ENCODE peak calls at places on chromosomes 6 and 20, in five cellular contexts. K, J, S, P and B are unnamed samples.

GRCh38 chr20:10171864-10172751 is 46.5 kb upstream of the SNAP25 start:
- DNase-seq in K (peak), J (peak), S (peak), P (peak), B (peak)

GRCh38 chr6:41677430-41678045 is 39.3 kb downstream of the MDFI start:
- DNase-seq in K (no peak), J (no peak), S (no peak), P (no peak), B (no peak)

GRCh38 chr6:139649718-139650117 is 275.3 kb upstream of the CITED2 start:
- DNase-seq in K (no peak), J (no peak), S (no peak), P (no peak), B (no peak)

GRCh38 chr6:38193051-38193450 is 373.5 kb downstream of the ZFAND3 start:
- DNase-seq in K (no peak), J (no peak), S (no peak), P (no peak), B (peak)

GRCh38 chr20:24543741-24544140 is 74.3 kb downstream of the SYNDIG1 start:
- DNase-seq in K (no peak), J (no peak), S (no peak), P (no peak), B (no peak)

GRCh38 chr6:48135352-48136084 is 24.5 kb upstream of the PTCHD4 start:
- DNase-seq in K (peak), J (no peak), S (no peak), P (no peak), B (no peak)

GRCh38 chr6:148952147-148953041 is 205.6 kb downstream of the UST start:
- DNase-seq in K (peak), J (no peak), S (no peak), P (no peak), B (no peak)

GRCh38 chr6:105733556-105734162 is 330.8 kb upstream of the PREP start:
- DNase-seq in K (no peak), J (peak), S (no peak), P (no peak), B (no peak)

GRCh38 chr20:60481051-60481741 is 523.0 kb downstream of the CDH26 start:
- DNase-seq in K (no peak), J (no peak), S (no peak), P (no peak), B (no peak)

GRCh38 chr20:60535211-60535610 is 577.0 kb downstream of the CDH26 start:
- DNase-seq in K (no peak), J (peak), S (no peak), P (no peak), B (no peak)

GRCh38 chr6:137028912-137029311 is 15.9 kb downstream of the IL20RA start:
- DNase-seq in K (no peak), J (no peak), S (no peak), P (no peak), B (no peak)

GRCh38 chr6:25930532-25931410 is at the start of gene SLC17A2:
- DNase-seq in K (no peak), J (no peak), S (no peak), P (no peak), B (no peak)

GRCh38 chr6:14396826-14397517 is 279.4 kb downstream of the CD83 start:
- DNase-seq in K (no peak), J (peak), S (peak), P (peak), B (peak)

GRCh38 chr6:35687658-35688604 is 784 bp downstream of the FKBP5 start:
- DNase-seq in K (peak), J (peak), S (peak), P (no peak), B (peak)

GRCh38 chr20:3805594-3806264 is 9.6 kb downstream of the CDC25B start:
- DNase-seq in K (peak), J (no peak), S (no peak), P (no peak), B (no peak)

GRCh38 chr6:122068291-122068769 is 331.1 kb upstream of the HSF2 start:
- DNase-seq in K (no peak), J (no peak), S (no peak), P (no peak), B (no peak)

GRCh38 chr6:5457983-5458683 is 196.8 kb downstream of the FARS2 start:
- DNase-seq in K (peak), J (no peak), S (no peak), P (no peak), B (no peak)

GRCh38 chr20:20407891-20408805 is 40.2 kb downstream of the INSM1 start:
- DNase-seq in K (no peak), J (no peak), S (no peak), P (peak), B (no peak)

GRCh38 chr6:31203345-31203979 is 33.0 kb upstream of the POU5F1 start:
- DNase-seq in K (peak), J (no peak), S (peak), P (peak), B (no peak)

GRCh38 chr20:17314262-17314661 is 87.4 kb downstream of the PCSK2 start:
- DNase-seq in K (no peak), J (no peak), S (no peak), P (no peak), B (no peak)

GRCh38 chr6:25132934-25133333 is 146.2 kb upstream of the CARMIL1 start:
- DNase-seq in K (no peak), J (no peak), S (no peak), P (no peak), B (no peak)

GRCh38 chr6:168035098-168035660 is 37.7 kb downstream of the KIF25 start:
- DNase-seq in K (no peak), J (peak), S (no peak), P (peak), B (peak)

GRCh38 chr6:91569071-91569470 is 982.2 kb upstream of the MAP3K7 start:
- DNase-seq in K (no peak), J (no peak), S (no peak), P (no peak), B (no peak)

GRCh38 chr6:46090115-46091079 is 39.4 kb upstream of the ENPP4 start:
- DNase-seq in K (peak), J (peak), S (peak), P (peak), B (peak)

GRCh38 chr20:2815242-2815900 is 584 bp downstream of the C20orf141 start:
- DNase-seq in K (no peak), J (no peak), S (no peak), P (no peak), B (peak)

GRCh38 chr6:106759112-106759511 is 129.7 kb downstream of the QRSL1 start:
- DNase-seq in K (no peak), J (no peak), S (no peak), P (no peak), B (no peak)

GRCh38 chr20:24665741-24666191 is 196.3 kb downstream of the SYNDIG1 start:
- DNase-seq in K (no peak), J (no peak), S (no peak), P (no peak), B (no peak)

GRCh38 chr6:102717737-102718427 is 1324.4 kb downstream of the GRIK2 start:
- DNase-seq in K (no peak), J (peak), S (no peak), P (no peak), B (no peak)

GRCh38 chr6:15242937-15243614 is 2.8 kb upstream of the JARID2 start:
- DNase-seq in K (no peak), J (no peak), S (no peak), P (no peak), B (peak)

GRCh38 chr6:141753180-141753579 is 379.5 kb upstream of the GJE1 start:
- DNase-seq in K (no peak), J (no peak), S (no peak), P (no peak), B (no peak)

GRCh38 chr6:30689985-30690384 is 799 bp downstream of the NRM start:
- DNase-seq in K (no peak), J (no peak), S (peak), P (no peak), B (no peak)

GRCh38 chr6:90297124-90297865 is 652 bp upstream of the BACH2 start:
- DNase-seq in K (no peak), J (peak), S (no peak), P (no peak), B (no peak)
- H3K4me3 ChIP-seq in K (peak), J (peak), S (peak), P (peak), B (peak)

DNA sequence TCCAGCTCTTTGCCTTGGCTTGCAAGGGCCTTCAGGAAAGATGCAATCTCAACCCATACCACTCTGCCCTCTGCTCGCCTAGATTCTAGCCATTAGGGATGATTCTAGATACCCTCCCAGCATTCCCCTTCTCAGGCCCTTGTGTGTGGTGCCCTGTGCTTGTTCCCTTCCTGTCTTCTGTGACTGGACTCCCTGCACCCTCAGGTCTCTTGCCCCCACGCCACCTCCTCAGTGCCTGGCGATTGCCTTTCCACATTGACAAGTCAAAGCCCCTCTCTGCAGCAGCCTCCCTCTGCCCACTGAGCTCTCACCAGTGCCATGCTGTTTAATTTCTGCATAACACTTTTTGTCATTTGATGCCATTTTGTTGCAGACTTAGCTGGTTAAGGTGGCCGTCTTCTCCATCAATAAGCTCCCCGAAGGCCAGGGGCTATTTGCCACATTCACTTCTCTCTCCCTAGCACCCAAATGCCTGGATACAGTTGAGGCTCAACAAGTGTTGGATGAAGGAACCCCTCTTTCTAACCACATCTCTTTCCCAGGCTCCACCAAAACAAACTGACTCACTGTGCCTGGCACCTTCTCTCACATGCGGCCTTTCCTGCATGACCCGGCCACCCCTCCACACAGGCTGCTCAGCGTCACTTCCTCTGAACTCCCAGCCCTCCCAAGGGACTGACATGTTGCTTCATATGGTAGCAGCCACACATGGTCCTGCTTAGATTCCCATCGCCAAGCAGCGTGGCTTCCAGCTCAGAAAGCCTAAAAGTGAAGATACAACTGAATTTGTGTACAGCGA is 4.6 kb upstream of the TXNDC5 start:
- DNase-seq in K (no peak), J (no peak), S (no peak), P (peak), B (no peak)
- H3K4me3 ChIP-seq in K (no peak), J (no peak), S (no peak), P (no peak), B (no peak)

GRCh38 chr20:49559411-49560081 is 8.4 kb downstream of the PTGIS start:
- DNase-seq in K (no peak), J (no peak), S (no peak), P (no peak), B (no peak)

GRCh38 chr20:49560646-49561045 is 7.3 kb downstream of the PTGIS start:
- DNase-seq in K (no peak), J (no peak), S (no peak), P (no peak), B (no peak)

GRCh38 chr20:49558826-49559225 is 9.1 kb downstream of the PTGIS start:
- DNase-seq in K (no peak), J (no peak), S (no peak), P (no peak), B (no peak)

GRCh38 chr20:49560186-49560585 is 7.8 kb downstream of the PTGIS start:
- DNase-seq in K (no peak), J (no peak), S (no peak), P (no peak), B (no peak)

DNA sequence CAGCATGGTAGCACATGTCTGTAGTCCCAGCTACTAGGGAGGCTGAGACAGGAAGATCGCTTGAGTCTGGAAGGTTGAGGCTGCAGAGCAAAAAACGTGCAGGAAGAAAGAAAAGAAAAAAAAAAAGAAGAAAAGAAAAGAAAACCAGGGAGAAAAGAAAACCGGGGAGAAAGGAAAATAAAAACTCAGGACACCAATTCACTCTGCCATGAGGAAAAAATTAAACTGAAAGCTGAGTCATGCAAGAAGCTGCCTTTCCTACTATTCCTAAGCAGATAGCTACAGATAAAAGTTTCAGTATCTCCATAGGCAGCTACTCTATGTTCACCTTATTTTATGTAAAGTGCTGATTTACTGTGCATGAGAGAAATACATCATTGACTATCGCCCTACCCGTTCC is 10.5 kb downstream of the PTGIS start:
- DNase-seq in K (no peak), J (no peak), S (no peak), P (no peak), B (no peak)
- H3K4me3 ChIP-seq in K (no peak), J (no peak), S (no peak), P (no peak), B (no peak)

GRCh38 chr6:34135541-34135940 is 10.3 kb downstream of the GRM4 start:
- DNase-seq in K (no peak), J (no peak), S (no peak), P (no peak), B (no peak)
- H3K4me3 ChIP-seq in K (no peak), J (no peak), S (no peak), P (no peak), B (no peak)

GRCh38 chr6:39724787-39725631 is at the start of gene KIF6:
- DNase-seq in K (peak), J (peak), S (peak), P (peak), B (peak)

GRCh38 chr6:39729945-39730344 is 4.7 kb upstream of the KIF6 start:
- DNase-seq in K (no peak), J (no peak), S (no peak), P (no peak), B (no peak)

GRCh38 chr6:39731565-39731964 is 6.4 kb upstream of the KIF6 start:
- DNase-seq in K (no peak), J (no peak), S (no peak), P (no peak), B (peak)

GRCh38 chr6:39725632-39725997 is 407 bp upstream of the KIF6 start:
- DNase-seq in K (no peak), J (no peak), S (no peak), P (no peak), B (no peak)
- H3K4me3 ChIP-seq in K (peak), J (no peak), S (peak), P (no peak), B (peak)